ENCODE peak calls at places on chromosomes 5 and 9, in seven cellular contexts. C, Y, M, E, U, P and W are unnamed samples.

GRCh38 chr9:107222020-107222522 is 61.0 kb upstream of the RAD23B start:
- DNase-seq in M (no peak), Y (no peak), C (no peak), U (no peak), E (no peak), P (no peak), W (no peak)

GRCh38 chr5:10635257-10635860 is 71.5 kb downstream of the ANKRD33B start:
- DNase-seq in C (peak), E (peak), M (no peak), P (no peak), Y (no peak), U (peak), W (peak)

GRCh38 chr9:96015876-96016686 is 140.6 kb downstream of the ERCC6L2 start:
- DNase-seq in M (no peak), E (peak), U (no peak), Y (no peak), C (no peak), P (no peak), W (peak)

GRCh38 chr9:73264636-73265035 is 113.0 kb downstream of the ANXA1 start:
- DNase-seq in C (no peak), E (no peak), Y (no peak), M (no peak), U (no peak), P (no peak), W (no peak)

GRCh38 chr5:95728494-95729114 is 2.5 kb upstream of the RHOBTB3 start:
- DNase-seq in E (peak), M (no peak), Y (no peak), C (no peak), U (no peak), P (no peak), W (no peak)

GRCh38 chr5:26329562-26330189 is 708.7 kb downstream of the CDH9 start:
- DNase-seq in Y (no peak), P (no peak), E (no peak), M (no peak), U (no peak), C (no peak), W (no peak)

GRCh38 chr9:14428781-14429230 is 114.9 kb upstream of the NFIB start:
- DNase-seq in E (peak), U (no peak), P (peak), C (peak), Y (peak), M (peak), W (peak)

GRCh38 chr5:136809382-136809781 is 444.0 kb upstream of the TRPC7 start:
- DNase-seq in P (no peak), E (no peak), Y (no peak), U (no peak), C (no peak), M (no peak), W (no peak)

GRCh38 chr9:97564291-97565175 is 63.1 kb downstream of the TMOD1 start:
- DNase-seq in P (no peak), E (no peak), U (no peak), Y (no peak), C (no peak), M (peak), W (no peak)

GRCh38 chr9:91483189-91483691 is 59.6 kb upstream of the NFIL3 start:
- DNase-seq in P (no peak), Y (peak), C (no peak), U (no peak), M (no peak), E (no peak), W (no peak)

GRCh38 chr5:100902406-100903035 is 561 bp downstream of the ST8SIA4 start:
- DNase-seq in C (no peak), Y (no peak), U (no peak), P (no peak), M (no peak), E (peak), W (no peak)

GRCh38 chr5:181190711-181191525 is 14.1 kb downstream of the TRIM7 start:
- DNase-seq in M (peak), Y (peak), P (peak), E (peak), C (no peak), U (no peak), W (peak)

GRCh38 chr5:119336846-119337564 is 18.8 kb upstream of the TNFAIP8 start:
- DNase-seq in M (no peak), E (no peak), U (no peak), C (no peak), P (no peak), Y (no peak), W (no peak)

GRCh38 chr9:20357207-20357503 is 265.1 kb downstream of the MLLT3 start:
- DNase-seq in C (no peak), U (no peak), Y (no peak), M (no peak), E (no peak), P (no peak), W (no peak)

GRCh38 chr5:68088302-68088701 is 127.3 kb upstream of the PIK3R1 start:
- DNase-seq in M (no peak), C (no peak), Y (no peak), P (no peak), U (no peak), E (no peak), W (no peak)

GRCh38 chr5:9903806-9904205 is 273.7 kb upstream of the TAS2R1 start:
- DNase-seq in E (no peak), M (no peak), C (no peak), U (no peak), P (no peak), Y (no peak), W (no peak)

GRCh38 chr5:163318707-163319106 is 118.7 kb upstream of the CCNG1 start:
- DNase-seq in Y (no peak), E (no peak), U (no peak), C (no peak), M (no peak), P (no peak), W (no peak)

GRCh38 chr9:132026932-132027585 is 52.6 kb downstream of the MED27 start:
- DNase-seq in M (no peak), Y (no peak), U (no peak), P (no peak), C (no peak), E (no peak), W (no peak)

GRCh38 chr9:98806394-98807069 is 938 bp upstream of the GALNT12 start:
- DNase-seq in E (no peak), P (no peak), U (no peak), C (no peak), M (no peak), Y (no peak), W (no peak)
- TF ChIP-seq CTCF in E (no peak), P (no peak), U (peak), C (peak), M (peak), Y (no peak), W (no peak)

GRCh38 chr9:74770508-74771261 is 117.0 kb downstream of the TRPM6 start:
- DNase-seq in M (no peak), P (peak), U (peak), Y (no peak), C (peak), E (peak), W (peak)
- TF ChIP-seq CTCF in M (peak), P (no peak), U (peak), Y (peak), C (peak), E (peak), W (peak)

GRCh38 chr9:2872307-2872940 is 28.5 kb upstream of the PUM3 start:
- DNase-seq in M (no peak), C (peak), P (no peak), Y (no peak), U (no peak), E (no peak), W (peak)
- TF ChIP-seq CTCF in M (no peak), C (peak), P (no peak), Y (no peak), U (peak), E (no peak), W (no peak)

DNA sequence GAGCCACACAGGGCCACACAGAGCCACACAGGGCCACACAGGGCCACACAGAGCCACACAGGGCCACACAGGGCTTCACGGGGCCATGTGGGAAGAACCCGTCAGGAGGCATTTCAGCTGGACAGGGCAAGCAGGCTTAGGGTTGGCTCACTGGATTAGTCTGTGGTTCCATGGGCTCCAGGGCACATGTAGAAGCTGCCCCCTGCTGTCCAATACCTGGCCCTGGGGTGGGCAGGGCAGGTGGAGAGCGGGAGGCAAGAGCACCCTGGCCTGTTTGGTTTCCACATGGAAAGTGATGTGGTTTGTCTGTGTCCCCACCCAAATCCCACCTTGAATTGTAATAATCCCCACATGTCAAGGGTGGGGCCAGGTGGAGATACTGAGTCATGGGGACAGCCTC is 16.4 kb upstream of the LPCAT1 start:
- DNase-seq in C (no peak), U (no peak), M (no peak), E (peak), Y (no peak), P (peak), W (no peak)
- TF ChIP-seq CTCF in C (peak), U (peak), M (no peak), E (peak), Y (no peak), P (no peak), W (no peak)

GRCh38 chr9:127496974-127497373 is 45.7 kb downstream of the LRSAM1 start:
- DNase-seq in C (no peak), Y (no peak), U (no peak), M (no peak), E (no peak), P (no peak), W (no peak)

GRCh38 chr9:127493592-127494303 is 42.4 kb downstream of the LRSAM1 start:
- DNase-seq in E (no peak), P (no peak), U (no peak), M (no peak), Y (peak), C (no peak), W (no peak)

GRCh38 chr9:127494304-127494702 is 43.0 kb downstream of the LRSAM1 start:
- DNase-seq in E (no peak), C (no peak), P (no peak), Y (no peak), U (no peak), M (no peak), W (no peak)

GRCh38 chr9:127497656-127498290 is 46.5 kb downstream of the LRSAM1 start:
- DNase-seq in E (no peak), C (no peak), M (no peak), Y (no peak), U (no peak), P (no peak), W (no peak)

GRCh38 chr9:127495884-127496555 is 44.7 kb downstream of the LRSAM1 start:
- DNase-seq in E (no peak), Y (no peak), M (no peak), U (no peak), C (no peak), P (no peak), W (no peak)
- TF ChIP-seq CTCF in E (no peak), Y (no peak), M (no peak), U (no peak), C (peak), P (no peak), W (no peak)

GRCh38 chr5:122300374-122300773 is 11.7 kb upstream of the SNCAIP start:
- DNase-seq in M (no peak), Y (no peak), P (no peak), E (peak), U (peak), C (no peak), W (no peak)

GRCh38 chr5:122292357-122292756 is 19.7 kb upstream of the SNCAIP start:
- DNase-seq in E (no peak), C (no peak), U (no peak), Y (no peak), P (no peak), M (no peak), W (no peak)

GRCh38 chr5:122291000-122291592 is 20.9 kb upstream of the SNCAIP start:
- DNase-seq in M (no peak), Y (no peak), U (no peak), E (no peak), C (no peak), P (no peak), W (no peak)

GRCh38 chr5:122297587-122298298 is 14.3 kb upstream of the SNCAIP start:
- DNase-seq in P (no peak), E (peak), M (no peak), Y (no peak), U (peak), C (no peak), W (peak)

GRCh38 chr5:122295138-122295537 is 16.9 kb upstream of the SNCAIP start:
- DNase-seq in Y (no peak), E (peak), U (peak), M (no peak), P (no peak), C (peak), W (no peak)
- TF ChIP-seq CTCF in Y (peak), E (peak), U (peak), M (no peak), P (no peak), C (no peak), W (no peak)

GRCh38 chr5:75336625-75337336 is at the start of gene HMGCR:
- DNase-seq in U (peak), C (peak), Y (peak), P (peak), M (peak), E (peak), W (peak)
- TF ChIP-seq CTCF in U (peak), C (peak), Y (no peak), P (peak), M (no peak), E (peak), W (peak)

DNA sequence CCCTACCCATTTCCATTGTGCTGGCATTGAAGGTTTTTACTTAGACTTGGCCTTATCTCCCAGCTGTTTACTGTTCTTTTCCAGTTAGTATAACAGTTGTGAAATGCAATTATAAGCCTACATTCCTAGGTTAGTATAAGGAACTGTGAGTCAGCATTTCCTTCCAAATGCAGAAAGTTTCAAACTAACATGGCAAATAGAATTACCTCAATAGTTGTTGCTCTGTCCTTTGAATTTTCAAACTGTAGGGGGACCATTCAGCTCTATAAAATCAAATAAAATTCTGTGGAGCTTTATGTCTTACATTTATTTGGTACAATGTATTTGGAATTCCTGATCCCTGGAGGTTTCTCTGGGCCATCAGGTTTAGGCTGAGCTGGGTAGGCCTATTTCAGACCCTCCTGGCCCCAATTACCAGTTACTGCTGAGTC is 47.2 kb downstream of the ARHGEF28 start:
- DNase-seq in C (no peak), U (no peak), Y (no peak), P (no peak), E (no peak), M (no peak), W (no peak)
- TF ChIP-seq CTCF in C (no peak), U (no peak), Y (no peak), P (no peak), E (no peak), M (no peak), W (no peak)